ENCODE peak calls at places on chromosomes 7 and 10, in five cellular contexts. One of them, this sample, is unnamed.

GRCh38 chr7:76020031-76020714 is 25.8 kb upstream of the TMEM120A start:
- DNase-seq in RPMI7951: peak; percentile 54
- DNase-seq in GM12891: peak; percentile 62
- DNase-seq in stimulated activated CD4-positive, alpha-beta T cell treated with anti-CD3 and anti-CD28 coated beads, Interleukin-15, amount 100 ng/mL, for 48 hours: peak; percentile 32
- DNase-seq in dorsolateral prefrontal cortex: peak; percentile 66
- DNase-seq in this sample: peak; percentile 71

GRCh38 chr10:49759787-49760551 is 2.2 kb downstream of the OGDHL start:
- DNase-seq in dorsolateral prefrontal cortex: no peak
- DNase-seq in RPMI7951: no peak
- DNase-seq in stimulated activated CD4-positive, alpha-beta T cell treated with anti-CD3 and anti-CD28 coated beads, Interleukin-15, amount 100 ng/mL, for 48 hours: no peak
- DNase-seq in GM12891: no peak
- DNase-seq in this sample: no peak

GRCh38 chr7:26813426-26813825 is 51.0 kb downstream of the SKAP2 start:
- DNase-seq in GM12891: no peak
- DNase-seq in dorsolateral prefrontal cortex: no peak
- DNase-seq in RPMI7951: peak; percentile 78
- DNase-seq in stimulated activated CD4-positive, alpha-beta T cell treated with anti-CD3 and anti-CD28 coated beads, Interleukin-15, amount 100 ng/mL, for 48 hours: no peak
- DNase-seq in this sample: no peak

GRCh38 chr10:43959364-43959763 is 310.7 kb upstream of the ZNF32 start:
- DNase-seq in dorsolateral prefrontal cortex: no peak
- DNase-seq in stimulated activated CD4-positive, alpha-beta T cell treated with anti-CD3 and anti-CD28 coated beads, Interleukin-15, amount 100 ng/mL, for 48 hours: no peak
- DNase-seq in GM12891: no peak
- DNase-seq in RPMI7951: no peak
- DNase-seq in this sample: no peak

GRCh38 chr10:77157248-77158019 is 480.2 kb downstream of the KCNMA1 start:
- DNase-seq in GM12891: no peak
- DNase-seq in stimulated activated CD4-positive, alpha-beta T cell treated with anti-CD3 and anti-CD28 coated beads, Interleukin-15, amount 100 ng/mL, for 48 hours: no peak
- DNase-seq in dorsolateral prefrontal cortex: no peak
- DNase-seq in RPMI7951: peak; percentile 51
- DNase-seq in this sample: no peak

GRCh38 chr7:149741629-149742028 is 31.8 kb downstream of the ZNF467 start:
- DNase-seq in stimulated activated CD4-positive, alpha-beta T cell treated with anti-CD3 and anti-CD28 coated beads, Interleukin-15, amount 100 ng/mL, for 48 hours: no peak
- DNase-seq in dorsolateral prefrontal cortex: no peak
- DNase-seq in RPMI7951: peak; percentile 35
- DNase-seq in GM12891: no peak
- DNase-seq in this sample: peak; percentile 24

GRCh38 chr10:35925511-35925910 is 283.4 kb upstream of the FZD8 start:
- DNase-seq in dorsolateral prefrontal cortex: no peak
- DNase-seq in stimulated activated CD4-positive, alpha-beta T cell treated with anti-CD3 and anti-CD28 coated beads, Interleukin-15, amount 100 ng/mL, for 48 hours: no peak
- DNase-seq in GM12891: no peak
- DNase-seq in RPMI7951: no peak
- DNase-seq in this sample: peak; percentile 79

GRCh38 chr10:13099144-13099665 is 758 bp upstream of the OPTN start:
- DNase-seq in stimulated activated CD4-positive, alpha-beta T cell treated with anti-CD3 and anti-CD28 coated beads, Interleukin-15, amount 100 ng/mL, for 48 hours: no peak
- DNase-seq in dorsolateral prefrontal cortex: no peak
- DNase-seq in RPMI7951: peak; percentile 80
- DNase-seq in GM12891: no peak
- DNase-seq in this sample: peak; percentile 35

GRCh38 chr7:118573065-118573464 is 348.6 kb downstream of the ANKRD7 start:
- DNase-seq in dorsolateral prefrontal cortex: no peak
- DNase-seq in GM12891: no peak
- DNase-seq in RPMI7951: no peak
- DNase-seq in stimulated activated CD4-positive, alpha-beta T cell treated with anti-CD3 and anti-CD28 coated beads, Interleukin-15, amount 100 ng/mL, for 48 hours: no peak
- DNase-seq in this sample: no peak

GRCh38 chr7:6221340-6222319 is 50.8 kb downstream of the CYTH3 start:
- DNase-seq in dorsolateral prefrontal cortex: no peak
- DNase-seq in GM12891: no peak
- DNase-seq in stimulated activated CD4-positive, alpha-beta T cell treated with anti-CD3 and anti-CD28 coated beads, Interleukin-15, amount 100 ng/mL, for 48 hours: peak; percentile 12
- DNase-seq in RPMI7951: no peak
- DNase-seq in this sample: no peak

GRCh38 chr7:2071133-2071832 is 161.5 kb downstream of the MAD1L1 start:
- DNase-seq in stimulated activated CD4-positive, alpha-beta T cell treated with anti-CD3 and anti-CD28 coated beads, Interleukin-15, amount 100 ng/mL, for 48 hours: no peak
- DNase-seq in dorsolateral prefrontal cortex: no peak
- DNase-seq in GM12891: no peak
- DNase-seq in RPMI7951: no peak
- DNase-seq in this sample: no peak

GRCh38 chr7:1978656-1979590 is 253.8 kb downstream of the MAD1L1 start:
- DNase-seq in dorsolateral prefrontal cortex: no peak
- DNase-seq in stimulated activated CD4-positive, alpha-beta T cell treated with anti-CD3 and anti-CD28 coated beads, Interleukin-15, amount 100 ng/mL, for 48 hours: no peak
- DNase-seq in GM12891: no peak
- DNase-seq in RPMI7951: no peak
- DNase-seq in this sample: no peak

GRCh38 chr7:82443801-82444219 is 233 bp upstream of the CACNA2D1 start:
- DNase-seq in GM12891: peak; percentile 20
- DNase-seq in RPMI7951: peak; percentile 76
- DNase-seq in stimulated activated CD4-positive, alpha-beta T cell treated with anti-CD3 and anti-CD28 coated beads, Interleukin-15, amount 100 ng/mL, for 48 hours: no peak
- DNase-seq in dorsolateral prefrontal cortex: peak; percentile 59
- DNase-seq in this sample: peak; percentile 5

GRCh38 chr7:99976626-99977025 is 795 bp upstream of the AZGP1 start:
- DNase-seq in dorsolateral prefrontal cortex: no peak
- DNase-seq in stimulated activated CD4-positive, alpha-beta T cell treated with anti-CD3 and anti-CD28 coated beads, Interleukin-15, amount 100 ng/mL, for 48 hours: no peak
- DNase-seq in RPMI7951: no peak
- DNase-seq in GM12891: no peak
- DNase-seq in this sample: no peak

GRCh38 chr7:131034166-131034881 is 293.4 kb upstream of the MKLN1 start:
- DNase-seq in dorsolateral prefrontal cortex: no peak
- DNase-seq in RPMI7951: peak; percentile 24
- DNase-seq in stimulated activated CD4-positive, alpha-beta T cell treated with anti-CD3 and anti-CD28 coated beads, Interleukin-15, amount 100 ng/mL, for 48 hours: no peak
- DNase-seq in GM12891: no peak
- DNase-seq in this sample: no peak